ENCODE peak calls at places on chromosomes 12 and 14, in six cellular contexts. S is NCI-H2029; L is adipocyte; M is heart left ventricle; H is stimulated activated CD4-positive, alpha-beta T cell treated with anti-CD3 and anti-CD28 coated beads, Interleukin-1b, Interleukin-23, amount 100 ng/mL, for 48 hours; A is CD4-positive, alpha-beta T cell. W is an unnamed sample.

GRCh38 chr12:27635349-27635972 is 60.8 kb upstream of the REP15 start:
- DNase-seq in H (no peak), M (no peak), L (peak; percentile 86), S (peak; percentile 26), A (no peak), W (no peak)

GRCh38 chr12:98465950-98466349 is 49.4 kb upstream of the TMPO start:
- DNase-seq in L (no peak), A (no peak), S (no peak), M (no peak), H (no peak), W (no peak)

GRCh38 chr12:34390846-34391700 is 368.8 kb downstream of the ALG10 start:
- DNase-seq in M (no peak), L (no peak), H (no peak), S (no peak), A (no peak), W (no peak)

GRCh38 chr12:109999983-110000505 is 814 bp downstream of the ANKRD13A start:
- DNase-seq in M (no peak), H (no peak), S (no peak), L (peak; percentile 81), A (no peak), W (no peak)

GRCh38 chr12:71046215-71046614 is 111.6 kb downstream of the TSPAN8 start:
- DNase-seq in L (peak; percentile 74), H (no peak), S (no peak), M (no peak), A (no peak), W (no peak)

GRCh38 chr14:64760146-64760755 is 56.0 kb downstream of the PLEKHG3 start:
- DNase-seq in H (peak; percentile 56), L (peak; percentile 55), A (peak; percentile 51), S (no peak), M (no peak), W (peak; percentile 71)

GRCh38 chr14:88492272-88493089 is 62.3 kb downstream of the PTPN21 start:
- DNase-seq in H (peak; percentile 51), S (peak; percentile 20), M (peak; percentile 69), A (peak; percentile 24), L (peak; percentile 91), W (peak; percentile 40)

GRCh38 chr12:121110211-121110940 is 22.3 kb upstream of the P2RX7 start:
- DNase-seq in M (peak; percentile 50), L (peak; percentile 87), S (peak; percentile 49), A (peak; percentile 53), H (peak; percentile 62), W (peak; percentile 59)

GRCh38 chr12:63068857-63069442 is 82.1 kb downstream of the AVPR1A start:
- DNase-seq in H (no peak), S (peak; percentile 48), L (peak; percentile 91), A (no peak), M (no peak), W (no peak)

GRCh38 chr14:79476133-79476532 is 735.2 kb downstream of the DIO2 start:
- DNase-seq in H (no peak), M (no peak), L (no peak), A (no peak), S (no peak), W (no peak)

GRCh38 chr12:51886021-51886710 is 1.7 kb upstream of the ANKRD33 start:
- DNase-seq in A (peak; percentile 19), M (peak; percentile 87), L (peak; percentile 93), H (peak; percentile 52), S (no peak), W (no peak)

GRCh38 chr12:119500209-119500608 is 93.4 kb upstream of the TMEM233 start:
- DNase-seq in S (no peak), A (no peak), M (no peak), H (no peak), L (no peak), W (no peak)

GRCh38 chr12:94353130-94353529 is 106.5 kb downstream of the CEP83 start:
- DNase-seq in M (no peak), H (no peak), A (no peak), L (no peak), S (no peak), W (no peak)

GRCh38 chr14:75811862-75812505 is 150.9 kb downstream of the TTLL5 start:
- DNase-seq in H (no peak), A (no peak), S (peak; percentile 60), L (peak; percentile 25), M (no peak), W (no peak)

GRCh38 chr12:50732591-50732990 is 31.3 kb upstream of the ATF1 start:
- DNase-seq in A (no peak), H (no peak), L (peak; percentile 44), S (no peak), M (no peak), W (no peak)

GRCh38 chr12:90936230-90937005 is 18.6 kb downstream of the CCER1 start:
- DNase-seq in A (no peak), M (no peak), H (no peak), S (no peak), L (no peak), W (no peak)

GRCh38 chr14:75577090-75577489 is 1.3 kb upstream of the FLVCR2 start:
- DNase-seq in A (no peak), S (no peak), L (no peak), H (no peak), M (no peak), W (no peak)

GRCh38 chr12:110813298-110813697 is 33.5 kb upstream of the CCDC63 start:
- DNase-seq in H (no peak), M (no peak), A (no peak), L (no peak), S (no peak), W (no peak)

GRCh38 chr12:84136862-84137367 is 775.7 kb downstream of the SLC6A15 start:
- DNase-seq in M (no peak), A (no peak), S (no peak), H (no peak), L (no peak), W (no peak)

GRCh38 chr12:26276709-26277108 is 81.3 kb downstream of the SSPN start:
- DNase-seq in H (no peak), M (no peak), L (no peak), S (no peak), A (no peak), W (no peak)

GRCh38 chr12:131408484-131408883 is 302.4 kb upstream of the SFSWAP start:
- DNase-seq in S (no peak), H (no peak), L (no peak), M (no peak), A (no peak), W (no peak)

GRCh38 chr14:35877276-35877675 is 51.1 kb downstream of the BRMS1L start:
- DNase-seq in A (no peak), M (no peak), H (no peak), L (no peak), S (no peak), W (no peak)

GRCh38 chr14:96989293-96989692 is 192.1 kb downstream of the VRK1 start:
- DNase-seq in A (no peak), H (no peak), S (no peak), L (no peak), M (no peak), W (no peak)

GRCh38 chr12:113908584-113909100 is 57.5 kb downstream of the RBM19 start:
- DNase-seq in H (no peak), M (no peak), L (no peak), A (no peak), S (no peak), W (no peak)

GRCh38 chr14:77609902-77610301 is 6.5 kb downstream of the SPTLC2 start:
- DNase-seq in H (no peak), S (no peak), A (no peak), L (no peak), M (no peak), W (no peak)

GRCh38 chr14:43449291-43449690 is 1057.8 kb downstream of the FSCB start:
- DNase-seq in S (peak; percentile 52), M (no peak), A (no peak), L (no peak), H (no peak), W (no peak)

GRCh38 chr14:66508846-66509621 is 1.1 kb downstream of the GPHN start:
- DNase-seq in M (peak; percentile 28), S (no peak), L (peak; percentile 63), H (peak; percentile 32), A (peak; percentile 21), W (peak; percentile 30)

GRCh38 chr12:101855364-101855884 is 22.0 kb upstream of the DRAM1 start:
- DNase-seq in M (no peak), L (peak; percentile 62), H (no peak), A (no peak), S (no peak), W (no peak)

GRCh38 chr12:52246720-52247621 is 13.9 kb downstream of the KRT7 start:
- DNase-seq in H (no peak), M (no peak), L (no peak), S (peak; percentile 76), A (no peak), W (no peak)

GRCh38 chr12:76032043-76032981 is 736 bp upstream of the PHLDA1 start:
- DNase-seq in S (no peak), A (peak; percentile 29), H (peak; percentile 36), M (peak; percentile 49), L (peak; percentile 81), W (no peak)

GRCh38 chr14:92677087-92677668 is 71.2 kb downstream of the LGMN start:
- DNase-seq in A (no peak), H (peak; percentile 83), M (no peak), S (no peak), L (no peak), W (no peak)

GRCh38 chr12:63151061-63151897 is at the start of gene AVPR1A:
- DNase-seq in L (peak; percentile 30), S (peak; percentile 57), A (no peak), H (no peak), M (peak; percentile 55), W (no peak)

GRCh38 chr12:2341871-2342270 is 289.1 kb downstream of the CACNA1C start:
- DNase-seq in L (peak; percentile 86), M (no peak), S (no peak), H (no peak), A (no peak), W (no peak)

GRCh38 chr12:116389990-116390655 is 112.6 kb upstream of the MED13L start:
- DNase-seq in L (peak; percentile 90), M (no peak), A (no peak), H (no peak), S (no peak), W (no peak)

GRCh38 chr12:39807043-39807442 is 187.4 kb upstream of the ABCD2 start:
- DNase-seq in L (no peak), M (no peak), A (no peak), S (no peak), H (no peak), W (no peak)

GRCh38 chr12:88298014-88298682 is 156.0 kb downstream of the TMTC3 start:
- DNase-seq in H (no peak), S (peak; percentile 2), A (no peak), L (no peak), M (no peak), W (no peak)

GRCh38 chr12:41983896-41984295 is 160.8 kb downstream of the GXYLT1 start:
- DNase-seq in A (no peak), L (peak; percentile 40), H (no peak), S (no peak), M (no peak), W (no peak)